ENCODE peak calls at places on chromosomes 12 and 14, in nine cellular contexts. P is uterus; V is HFF-Myc; Z is activated CD8-positive, alpha-beta memory T cell treated with anti-CD3 and anti-CD28 coated beads, Interleukin-2, amount 50 U/mL, for 48 hours; Y is skeletal muscle cell; S is A549; G is GM12865; I is ELR; O is fibroblast of lung. W is an unnamed sample.

GRCh38 chr14:50225974-50226297 is 5.4 kb downstream of the SOS2 start:
- DNase-seq in O (no peak), I (no peak), V (no peak), P (no peak), Z (no peak), Y (no peak), G (no peak), S (no peak), W (no peak)

GRCh38 chr12:98594050-98594853 is 766 bp downstream of the SLC25A3 start:
- DNase-seq in Z (no peak), V (no peak), G (peak), O (peak), P (no peak), I (peak), Y (no peak), S (no peak), W (peak)

GRCh38 chr12:5912437-5913334 is 32.4 kb downstream of the ANO2 start:
- DNase-seq in O (no peak), G (no peak), P (no peak), Z (no peak), I (peak), V (no peak), S (peak), Y (no peak), W (no peak)

GRCh38 chr12:26369588-26369987 is 174.2 kb downstream of the SSPN start:
- DNase-seq in G (no peak), S (peak), Z (no peak), I (peak), Y (peak), P (no peak), O (peak), V (peak), W (peak)

GRCh38 chr14:54173782-54174181 is 217.2 kb upstream of the BMP4 start:
- DNase-seq in I (peak), Y (no peak), Z (no peak), S (no peak), V (no peak), O (peak), G (no peak), P (no peak), W (peak)

GRCh38 chr12:46200551-46200950 is 68.3 kb downstream of the SLC38A1 start:
- DNase-seq in O (no peak), G (no peak), Y (no peak), P (no peak), S (no peak), V (no peak), Z (no peak), I (no peak), W (no peak)

GRCh38 chr12:132555686-132556085 is 54.7 kb downstream of the LRCOL1 start:
- DNase-seq in G (no peak), O (no peak), P (no peak), I (no peak), Y (no peak), S (no peak), Z (no peak), V (no peak), W (no peak)

GRCh38 chr12:8676651-8677050 is 14.0 kb upstream of the MFAP5 start:
- DNase-seq in Y (no peak), P (no peak), I (no peak), Z (no peak), G (no peak), O (no peak), S (no peak), V (no peak), W (no peak)

GRCh38 chr12:52391618-52392002 is 6.2 kb upstream of the KRT84 start:
- DNase-seq in O (no peak), G (no peak), I (no peak), V (no peak), Y (no peak), P (peak), S (peak), Z (no peak), W (peak)

GRCh38 chr12:56358836-56359532 is 923 bp downstream of the STAT2 start:
- DNase-seq in V (peak), P (no peak), O (peak), S (no peak), Z (no peak), I (peak), G (peak), Y (peak), W (no peak)

GRCh38 chr14:77195766-77196165 is 14.2 kb downstream of the TMEM63C start:
- DNase-seq in G (no peak), P (no peak), S (no peak), O (no peak), Z (no peak), Y (no peak), V (no peak), I (no peak), W (no peak)

GRCh38 chr14:61774861-61775260 is 12.6 kb downstream of the SNAPC1 start:
- DNase-seq in O (no peak), V (no peak), I (no peak), Y (no peak), S (no peak), P (no peak), Z (no peak), G (peak), W (no peak)

GRCh38 chr12:56751712-56752598 is at the start of gene PRIM1:
- DNase-seq in G (peak), P (peak), Y (peak), V (peak), I (peak), Z (peak), S (peak), O (peak), W (peak)

GRCh38 chr14:61864329-61864898 is 102.2 kb downstream of the SNAPC1 start:
- DNase-seq in V (no peak), S (no peak), G (no peak), P (no peak), O (no peak), I (no peak), Y (no peak), Z (no peak), W (no peak)

GRCh38 chr12:105674871-105675699 is 344.6 kb downstream of the C12orf75 start:
- DNase-seq in Y (no peak), Z (no peak), I (no peak), S (no peak), P (no peak), O (no peak), G (no peak), V (no peak), W (no peak)

GRCh38 chr12:122951406-122951805 is 14.9 kb downstream of the ABCB9 start:
- DNase-seq in Z (no peak), V (no peak), P (no peak), S (peak), O (peak), I (peak), Y (no peak), G (peak), W (no peak)

GRCh38 chr14:45793081-45793480 is 540.1 kb upstream of the MIS18BP1 start:
- DNase-seq in Z (no peak), G (peak), Y (no peak), S (no peak), P (no peak), O (no peak), I (no peak), V (no peak), W (no peak)